ENCODE peak calls at places on chromosome 17, in eight cellular contexts. O is CD8-positive, alpha-beta memory T cell; S is SK-N-SH; R is left lung; D is heart left ventricle; Z is right lobe of liver; X is spleen; H is prostate gland. Y is an unnamed sample.

GRCh38 chr17:74372426-74372825 is 5.1 kb downstream of the GPR142 start:
- DNase-seq in H (no peak), R (no peak), Z (no peak), S (no peak), O (no peak), D (no peak), X (no peak), Y (no peak)

GRCh38 chr17:8401107-8401506 is 3.5 kb upstream of the RNF222 start:
- DNase-seq in D (no peak), X (no peak), O (no peak), S (no peak), R (no peak), H (no peak), Z (no peak), Y (no peak)

GRCh38 chr17:14201595-14201994 is 35.1 kb downstream of the CDRT15 start:
- DNase-seq in O (peak), S (no peak), X (peak), H (no peak), D (no peak), R (no peak), Z (no peak), Y (no peak)

GRCh38 chr17:38871992-38872605 is 2.2 kb downstream of the LASP1 start:
- DNase-seq in Z (peak), O (no peak), H (no peak), D (no peak), R (no peak), X (peak), S (no peak), Y (no peak)

GRCh38 chr17:2929881-2930533 is 133.4 kb downstream of the OR1D5 start:
- DNase-seq in H (no peak), R (no peak), X (no peak), S (peak), O (no peak), Z (no peak), D (no peak), Y (peak)

GRCh38 chr17:17987901-17988300 is 15.2 kb downstream of the DRC3 start:
- DNase-seq in H (no peak), R (no peak), X (no peak), S (no peak), Z (no peak), O (no peak), D (no peak), Y (no peak)

GRCh38 chr17:57940653-57941329 is 14.4 kb downstream of the CUEDC1 start:
- DNase-seq in X (no peak), D (no peak), O (no peak), Z (no peak), R (no peak), S (no peak), H (no peak), Y (no peak)

GRCh38 chr17:29677139-29677834 is 54.6 kb upstream of the CORO6 start:
- DNase-seq in H (no peak), O (no peak), Z (no peak), X (no peak), S (no peak), D (peak), R (no peak), Y (no peak)

GRCh38 chr17:8122923-8123694 is 797 bp downstream of the HES7 start:
- DNase-seq in Z (no peak), S (peak), X (no peak), H (no peak), D (no peak), R (peak), O (peak), Y (no peak)

DNA sequence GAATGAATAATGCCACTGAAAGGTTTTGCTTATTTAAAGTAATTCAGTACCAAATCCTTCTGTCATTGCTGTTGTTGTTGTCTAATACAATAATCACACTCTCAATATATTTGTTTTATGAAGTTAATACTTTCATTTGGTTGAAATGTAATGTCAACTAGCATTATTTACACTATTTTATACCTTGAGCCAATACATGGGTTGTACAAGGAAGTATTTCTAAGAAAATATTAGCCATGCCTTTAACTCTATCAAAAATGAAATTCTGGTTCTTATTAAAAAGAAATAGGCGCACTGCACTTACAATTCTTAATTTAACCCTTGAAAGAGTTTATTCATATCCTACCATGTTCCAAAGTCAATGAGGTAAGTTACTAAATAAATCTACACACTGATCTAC is 17.6 kb upstream of the ABCA10 start:
- DNase-seq in O (no peak), D (no peak), Z (no peak), H (no peak), X (no peak), R (no peak), S (no peak), Y (no peak)
- H3K27ac ChIP-seq in O (no peak), D (no peak), Z (no peak), H (no peak), X (no peak), R (no peak), S (no peak), Y (no peak)

GRCh38 chr17:79478051-79478461 is 132.8 kb downstream of the RBFOX3 start:
- DNase-seq in Z (no peak), O (no peak), D (no peak), R (peak), S (no peak), H (no peak), X (no peak), Y (no peak)
- H3K27ac ChIP-seq in Z (no peak), O (no peak), D (no peak), R (no peak), S (no peak), H (no peak), X (no peak), Y (no peak)

GRCh38 chr17:50712641-50713296 is 5.1 kb upstream of the ANKRD40 start:
- DNase-seq in Z (no peak), X (no peak), O (no peak), D (no peak), R (no peak), H (no peak), S (no peak), Y (no peak)

GRCh38 chr17:50707296-50708049 is at the start of gene ANKRD40:
- DNase-seq in O (peak), X (peak), R (peak), S (peak), D (peak), H (peak), Z (peak), Y (peak)

GRCh38 chr17:50710650-50711049 is 2.9 kb upstream of the ANKRD40 start:
- DNase-seq in Z (no peak), D (no peak), R (no peak), O (no peak), X (no peak), H (no peak), S (no peak), Y (no peak)

GRCh38 chr17:50708050-50709000 is 611 bp upstream of the ANKRD40 start:
- DNase-seq in R (no peak), X (no peak), Z (no peak), H (no peak), D (no peak), S (no peak), O (no peak), Y (no peak)

GRCh38 chr17:50710025-50710424 is 2.3 kb upstream of the ANKRD40 start:
- DNase-seq in D (no peak), O (no peak), H (no peak), Z (no peak), X (no peak), S (no peak), R (no peak), Y (no peak)
- H3K27ac ChIP-seq in D (peak), O (no peak), H (no peak), Z (no peak), X (no peak), S (no peak), R (no peak), Y (no peak)

DNA sequence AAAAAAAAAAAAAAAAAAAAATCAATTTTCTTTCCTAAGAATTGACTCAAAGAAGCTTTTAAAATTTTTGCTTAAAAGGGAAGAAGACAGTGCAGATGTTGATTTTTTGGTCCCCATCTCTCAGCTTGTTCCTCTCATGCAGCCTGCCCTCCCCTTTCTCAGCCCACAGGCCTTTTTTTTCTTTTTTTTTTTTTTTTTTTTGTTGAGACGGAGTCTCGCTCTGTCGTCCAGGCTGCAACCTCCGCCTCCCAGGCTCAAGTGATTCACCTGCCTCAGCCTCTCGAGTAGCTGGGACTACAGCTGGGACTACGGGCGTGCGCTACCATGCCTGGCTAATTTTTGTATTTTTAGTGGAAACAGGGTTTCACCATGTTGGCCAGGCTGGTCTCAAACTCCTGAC is 17.7 kb downstream of the YPEL2 start:
- DNase-seq in O (no peak), H (no peak), X (no peak), R (no peak), S (no peak), Z (no peak), D (no peak), Y (no peak)
- H3K27ac ChIP-seq in O (no peak), H (no peak), X (no peak), R (no peak), S (no peak), Z (no peak), D (no peak), Y (no peak)

GRCh38 chr17:37729905-37730304 is 15.0 kb downstream of the HNF1B start:
- DNase-seq in H (no peak), O (no peak), R (no peak), X (no peak), Z (no peak), S (no peak), D (no peak), Y (no peak)
- H3K27ac ChIP-seq in H (no peak), O (no peak), R (no peak), X (no peak), Z (no peak), S (no peak), D (no peak), Y (no peak)

GRCh38 chr17:77327181-77327565 is 186.4 kb downstream of the SEC14L1 start:
- DNase-seq in H (no peak), R (peak), X (peak), O (no peak), Z (peak), D (peak), S (peak), Y (no peak)
- H3K27ac ChIP-seq in H (peak), R (no peak), X (no peak), O (no peak), Z (peak), D (no peak), S (no peak), Y (no peak)

GRCh38 chr17:73285603-73285908 is 23.9 kb upstream of the CPSF4L start:
- DNase-seq in Z (no peak), X (no peak), O (no peak), S (no peak), D (no peak), R (peak), H (no peak), Y (no peak)
- H3K27ac ChIP-seq in Z (no peak), X (no peak), O (no peak), S (no peak), D (no peak), R (no peak), H (peak), Y (no peak)

DNA sequence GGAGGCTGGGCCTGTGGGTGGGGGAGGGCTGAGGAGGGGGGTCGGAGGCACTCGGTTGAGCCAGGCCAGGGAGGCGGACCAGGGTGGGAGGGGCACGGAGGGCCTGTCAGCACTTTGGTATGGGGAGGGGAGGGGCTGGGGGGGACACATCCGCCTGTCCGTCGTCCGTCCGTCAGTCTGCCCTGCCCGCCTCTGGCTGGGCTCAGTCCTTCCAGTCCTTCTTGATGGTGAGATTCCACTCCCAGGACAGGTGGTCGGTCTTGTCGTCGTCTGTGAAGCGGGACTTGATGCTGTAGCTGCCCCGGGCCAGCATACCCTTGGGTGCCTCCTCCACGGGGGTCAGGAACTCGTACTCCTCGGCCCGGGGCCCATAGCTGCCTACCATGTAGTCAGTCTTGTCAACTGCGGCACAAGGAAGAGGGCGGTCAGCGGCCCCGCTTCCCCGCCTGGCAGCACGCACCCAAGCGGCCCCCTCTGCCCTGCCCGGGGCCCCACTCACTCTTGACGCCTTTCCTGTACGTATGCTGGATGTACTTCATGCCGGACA is 2.4 kb downstream of the ARHGDIA start:
- DNase-seq in Z (peak), R (no peak), S (peak), D (peak), X (peak), H (no peak), O (no peak), Y (no peak)
- H3K27ac ChIP-seq in Z (peak), R (peak), S (peak), D (peak), X (peak), H (peak), O (no peak), Y (no peak)

DNA sequence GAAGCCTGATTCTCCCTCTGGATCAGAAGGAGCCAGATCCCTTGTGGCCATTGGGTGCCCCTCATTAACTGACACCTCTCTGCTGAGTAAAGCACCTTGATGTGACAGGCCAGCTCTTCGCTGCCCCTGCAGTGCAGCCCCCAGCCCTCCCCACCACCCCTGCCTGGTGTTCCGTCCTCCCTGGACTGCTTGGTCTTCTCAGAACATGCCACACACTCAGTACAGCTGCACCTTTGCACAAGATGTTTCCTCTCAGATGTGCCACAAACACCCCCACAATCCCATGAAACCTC is 20.2 kb downstream of the GOSR2 start:
- DNase-seq in H (no peak), D (no peak), X (no peak), O (no peak), S (no peak), Z (no peak), R (no peak), Y (no peak)
- H3K27ac ChIP-seq in H (no peak), D (no peak), X (no peak), O (no peak), S (no peak), Z (no peak), R (no peak), Y (no peak)

Y was measured in foreskin keratinocyte.